ENCODE peak calls at places on chromosome 17, in nine cellular contexts. B is lung, O is HAP-1, W is uterus, H is ascending aorta, K is left ventricle myocardium inferior, I is tibial artery, S is trophoblast cell, L is GM06990. J is an unnamed sample.

GRCh38 chr17:73209436-73209835 is 16.6 kb downstream of the COG1 start:
- DNase-seq in B (no peak), I (peak; percentile 53), L (no peak), K (no peak), W (no peak), S (no peak), H (peak; percentile 52), O (no peak), J (no peak)

GRCh38 chr17:48030531-48030930 is 7.1 kb downstream of the COPZ2 start:
- DNase-seq in H (no peak), K (no peak), S (no peak), L (no peak), W (no peak), B (no peak), O (no peak), I (no peak), J (no peak)

GRCh38 chr17:43554857-43555256 is 8.7 kb upstream of the ETV4 start:
- DNase-seq in B (no peak), L (no peak), O (no peak), H (no peak), W (no peak), I (no peak), K (no peak), S (no peak), J (no peak)

GRCh38 chr17:57370051-57370581 is 113.8 kb downstream of the MSI2 start:
- DNase-seq in K (no peak), S (peak; percentile 95), B (no peak), I (no peak), H (no peak), W (no peak), O (no peak), L (no peak), J (no peak)

GRCh38 chr17:74513987-74514631 is 17.2 kb downstream of the CD300LB start:
- DNase-seq in K (no peak), W (no peak), B (no peak), O (no peak), L (no peak), I (peak; percentile 38), S (peak; percentile 49), H (no peak), J (no peak)

GRCh38 chr17:47262586-47262985 is 9.0 kb downstream of the ITGB3 start:
- DNase-seq in H (no peak), I (no peak), O (no peak), B (no peak), W (no peak), K (no peak), S (no peak), L (no peak), J (no peak)

GRCh38 chr17:57720636-57721035 is 24.5 kb downstream of the CCDC182 start:
- DNase-seq in S (no peak), L (no peak), W (no peak), O (no peak), K (no peak), H (no peak), I (peak; percentile 56), B (no peak), J (no peak)

GRCh38 chr17:15157051-15157450 is 108.1 kb downstream of the PMP22 start:
- DNase-seq in H (no peak), O (no peak), B (no peak), W (no peak), L (no peak), K (no peak), S (peak; percentile 44), I (no peak), J (no peak)

GRCh38 chr17:9381068-9381467 is 194.6 kb downstream of the STX8 start:
- DNase-seq in W (no peak), K (no peak), O (no peak), I (no peak), L (no peak), H (no peak), S (no peak), B (no peak), J (no peak)

GRCh38 chr17:49985310-49985990 is 9.6 kb downstream of the DLX3 start:
- DNase-seq in K (no peak), S (no peak), L (no peak), H (no peak), I (no peak), O (no peak), W (no peak), B (no peak), J (no peak)

GRCh38 chr17:56867948-56868376 is 34.0 kb downstream of the DGKE start:
- DNase-seq in H (no peak), B (no peak), K (no peak), S (peak; percentile 83), O (no peak), L (no peak), W (no peak), I (no peak), J (no peak)

GRCh38 chr17:35900693-35901487 is 20.7 kb upstream of the CCL5 start:
- DNase-seq in K (no peak), S (peak; percentile 90), W (no peak), I (no peak), L (no peak), H (no peak), B (no peak), O (no peak), J (no peak)

GRCh38 chr17:28967240-28968135 is 16.2 kb upstream of the PHF12 start:
- DNase-seq in B (no peak), W (no peak), H (no peak), I (no peak), L (no peak), K (no peak), O (no peak), S (peak; percentile 90), J (no peak)

GRCh38 chr17:40121191-40121885 is 433 bp upstream of the MSL1 start:
- DNase-seq in W (peak; percentile 71), S (peak; percentile 47), O (no peak), B (peak; percentile 42), L (peak; percentile 50), H (no peak), K (peak; percentile 51), I (no peak), J (no peak)

GRCh38 chr17:41786227-41787020 is at the start of gene JUP:
- DNase-seq in H (peak; percentile 99), B (peak; percentile 100), L (peak; percentile 97), I (peak; percentile 99), S (peak; percentile 100), O (peak; percentile 98), W (peak; percentile 100), K (peak; percentile 100), J (peak; percentile 79)

GRCh38 chr17:42866631-42867575 is 15.9 kb downstream of the AOC3 start:
- DNase-seq in I (no peak), L (no peak), H (no peak), O (no peak), W (no peak), B (no peak), S (no peak), K (no peak), J (no peak)

GRCh38 chr17:12983986-12984932 is 33.6 kb downstream of the ELAC2 start:
- DNase-seq in H (peak; percentile 88), O (no peak), L (no peak), I (no peak), B (peak; percentile 42), S (no peak), W (peak; percentile 86), K (peak; percentile 61), J (no peak)

GRCh38 chr17:45431531-45432404 is 902 bp downstream of the ARHGAP27 start:
- DNase-seq in I (no peak), H (peak; percentile 75), W (peak; percentile 45), O (peak; percentile 78), S (peak; percentile 96), L (peak; percentile 84), K (peak; percentile 56), B (peak; percentile 91), J (peak; percentile 68)

GRCh38 chr17:75548839-75549238 is 23.3 kb downstream of the LLGL2 start:
- DNase-seq in L (no peak), B (no peak), O (no peak), W (no peak), I (no peak), H (no peak), S (no peak), K (no peak), J (no peak)

GRCh38 chr17:75549246-75550138 is 24.0 kb downstream of the LLGL2 start:
- DNase-seq in L (no peak), I (no peak), K (no peak), W (no peak), B (peak; percentile 89), O (no peak), H (no peak), S (peak; percentile 45), J (no peak)

GRCh38 chr17:75551276-75551675 is 25.8 kb downstream of the LLGL2 start:
- DNase-seq in W (no peak), L (no peak), K (no peak), H (no peak), I (no peak), B (no peak), O (no peak), S (peak; percentile 95), J (no peak)

GRCh38 chr17:75552425-75552824 is 26.9 kb downstream of the LLGL2 start:
- DNase-seq in H (no peak), W (no peak), O (no peak), B (no peak), I (no peak), K (no peak), S (no peak), L (no peak), J (no peak)

GRCh38 chr17:75550139-75550465 is 24.6 kb downstream of the LLGL2 start:
- DNase-seq in H (no peak), O (no peak), B (no peak), W (no peak), S (no peak), I (no peak), L (no peak), K (no peak), J (no peak)
- H3K4me3 ChIP-seq in H (no peak overlapping the region), O (no peak overlapping the region), B (no peak overlapping the region), W (no peak overlapping the region), S (no peak overlapping the region), I (no peak overlapping the region), L (no peak overlapping the region), K (no peak overlapping the region), J (no peak overlapping the region)

GRCh38 chr17:17812211-17813054 is 24.4 kb downstream of the SREBF1 start:
- DNase-seq in S (peak; percentile 53), O (peak; percentile 16), W (peak; percentile 88), I (peak; percentile 84), H (peak; percentile 85), K (peak; percentile 79), B (peak; percentile 72), L (peak; percentile 80), J (peak; percentile 32)
- H3K36me3 ChIP-seq in S (peaks cover 66% of the 10 kb centered on the region), O (peaks cover 71% of the 10 kb centered on the region), W (no peaks in the 10 kb centered on the region), I (peaks cover 31% of the 10 kb centered on the region), H (peaks cover 15% of the 10 kb centered on the region), K (peaks cover 47% of the 10 kb centered on the region), B (peaks cover 53% of the 10 kb centered on the region), L (peaks cover 8% of the 10 kb centered on the region), J (peaks cover 31% of the 10 kb centered on the region)

GRCh38 chr17:2175294-2175628 is 120.4 kb downstream of the HIC1 start:
- DNase-seq in O (no peak), I (no peak), K (no peak), L (no peak), H (no peak), B (no peak), W (no peak), S (no peak), J (no peak)
- H3K4me3 ChIP-seq in O (no peak overlapping the region), I (no peak overlapping the region), K (peak overlapping the region; percentile 9), L (no peak overlapping the region), H (peak overlapping the region; percentile 5), B (no peak overlapping the region), W (peak overlapping the region; percentile 6), S (no peak overlapping the region), J (no peak overlapping the region)

DNA sequence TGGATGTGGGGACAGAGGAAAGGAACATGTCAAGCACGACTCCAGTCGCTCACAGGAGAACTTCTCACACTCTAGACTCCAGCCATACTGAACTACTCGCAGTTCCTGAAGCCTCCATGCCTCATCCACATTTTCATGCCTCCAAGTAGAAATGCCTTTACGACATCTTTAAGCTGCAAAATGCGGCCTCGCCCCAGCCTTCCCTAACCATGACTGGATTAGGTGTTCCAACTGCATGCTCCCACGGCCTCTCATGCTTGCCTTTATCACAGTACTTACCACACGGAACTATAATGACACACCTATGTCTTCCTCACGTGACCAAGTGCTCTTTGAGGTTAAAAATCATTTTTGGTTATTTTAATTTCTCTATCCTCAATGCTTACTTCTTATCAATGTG is 23.9 kb downstream of the SMG6 start:
- DNase-seq in W (no peak), H (no peak), K (no peak), B (no peak), O (no peak), I (no peak), L (no peak), S (no peak), J (no peak)
- H3K36me3 ChIP-seq in W (no peaks in the 10 kb centered on the region), H (peaks cover 45% of the 10 kb centered on the region), K (peaks cover 84% of the 10 kb centered on the region), B (peaks cover 31% of the 10 kb centered on the region), O (peaks cover 60% of the 10 kb centered on the region), I (peaks cover 69% of the 10 kb centered on the region), L (peaks cover 19% of the 10 kb centered on the region), S (peaks cover 42% of the 10 kb centered on the region), J (peaks cover 52% of the 10 kb centered on the region)

J was measured in effector memory CD4-positive, alpha-beta T cell.